ENCODE peak calls at places on chromosomes 13 and 19, in four cellular contexts. One of them, this sample, is unnamed.

GRCh38 chr19:51565583-51565982 is 5.5 kb upstream of the ZNF175 start:
- DNase-seq in HCT116: no peak
- DNase-seq in HepG2: no peak
- DNase-seq in K562: no peak
- DNase-seq in this sample: no peak

GRCh38 chr19:27694361-27695055 is 1518.4 kb downstream of the UQCRFS1 start:
- DNase-seq in HepG2: no peak
- DNase-seq in K562: no peak
- DNase-seq in HCT116: no peak
- DNase-seq in this sample: no peak

GRCh38 chr19:15622991-15623390 is 8.0 kb downstream of the CYP4F8 start:
- DNase-seq in K562: no peak
- DNase-seq in HCT116: no peak
- DNase-seq in HepG2: no peak
- DNase-seq in this sample: no peak

GRCh38 chr19:2167896-2168618 is 4.3 kb downstream of the DOT1L start:
- DNase-seq in HepG2: peak
- DNase-seq in K562: no peak
- DNase-seq in HCT116: no peak
- DNase-seq in this sample: no peak

GRCh38 chr13:20311022-20311421 is 78.9 kb upstream of the GJB6 start:
- DNase-seq in K562: no peak
- DNase-seq in HCT116: no peak
- DNase-seq in HepG2: no peak
- DNase-seq in this sample: no peak

GRCh38 chr13:60448907-60449510 is 52.0 kb downstream of the TDRD3 start:
- DNase-seq in K562: peak
- DNase-seq in HCT116: peak
- DNase-seq in HepG2: peak
- DNase-seq in this sample: no peak

GRCh38 chr19:3769494-3769893 is 2.5 kb downstream of the RAX2 start:
- DNase-seq in HCT116: no peak
- DNase-seq in K562: no peak
- DNase-seq in HepG2: no peak
- DNase-seq in this sample: no peak

GRCh38 chr13:37602743-37603381 is 4.3 kb upstream of the POSTN start:
- DNase-seq in K562: no peak
- DNase-seq in HepG2: peak
- DNase-seq in HCT116: no peak
- DNase-seq in this sample: no peak

GRCh38 chr19:53896682-53897081 is 12.4 kb upstream of the CACNG7 start:
- DNase-seq in HepG2: no peak
- DNase-seq in HCT116: no peak
- DNase-seq in K562: no peak
- DNase-seq in this sample: no peak

GRCh38 chr19:45469835-45470146 is 2.0 kb downstream of the FOSB start:
- DNase-seq in HepG2: peak
- DNase-seq in HCT116: no peak
- DNase-seq in K562: peak
- DNase-seq in this sample: no peak

GRCh38 chr13:67238277-67238859 is 8.2 kb upstream of the PCDH9 start:
- DNase-seq in K562: peak
- DNase-seq in HCT116: peak
- DNase-seq in HepG2: peak
- DNase-seq in this sample: no peak

GRCh38 chr19:6847828-6848200 is 39.6 kb upstream of the ADGRE1 start:
- DNase-seq in K562: no peak
- DNase-seq in HepG2: no peak
- DNase-seq in HCT116: no peak
- DNase-seq in this sample: no peak

GRCh38 chr19:31110331-31110730 is 238.9 kb downstream of the TSHZ3 start:
- DNase-seq in HCT116: no peak
- DNase-seq in K562: no peak
- DNase-seq in HepG2: no peak
- DNase-seq in this sample: peak

GRCh38 chr13:95745289-95745688 is 68.3 kb downstream of the DNAJC3 start:
- DNase-seq in HepG2: no peak
- DNase-seq in HCT116: no peak
- DNase-seq in K562: no peak
- DNase-seq in this sample: no peak

GRCh38 chr13:101416181-101417042 is at the start of gene NALCN:
- DNase-seq in K562: no peak
- DNase-seq in HCT116: no peak
- DNase-seq in HepG2: no peak
- DNase-seq in this sample: peak

GRCh38 chr13:31159306-31159705 is 2.4 kb downstream of the HSPH1 start:
- DNase-seq in HepG2: no peak
- DNase-seq in K562: no peak
- DNase-seq in HCT116: no peak
- DNase-seq in this sample: no peak

GRCh38 chr13:94303644-94304174 is 175.8 kb downstream of the DCT start:
- DNase-seq in K562: no peak
- DNase-seq in HepG2: peak
- DNase-seq in HCT116: no peak
- DNase-seq in this sample: no peak

GRCh38 chr19:54473071-54473941 is at the start of gene CDC42EP5:
- DNase-seq in HCT116: no peak
- DNase-seq in K562: peak
- DNase-seq in HepG2: no peak
- DNase-seq in this sample: no peak

GRCh38 chr19:53102186-53102585 is 1.0 kb downstream of the ZNF160 start:
- DNase-seq in HepG2: no peak
- DNase-seq in HCT116: no peak
- DNase-seq in K562: peak
- DNase-seq in this sample: no peak

GRCh38 chr19:32702010-32702409 is 10.4 kb downstream of the NUDT19 start:
- DNase-seq in HCT116: no peak
- DNase-seq in K562: no peak
- DNase-seq in HepG2: peak
- DNase-seq in this sample: no peak

GRCh38 chr13:43663474-43664090 is 123.2 kb downstream of the ENOX1 start:
- DNase-seq in K562: no peak
- DNase-seq in HCT116: no peak
- DNase-seq in HepG2: no peak
- DNase-seq in this sample: no peak

GRCh38 chr13:107866007-107866665 is 349.2 kb downstream of the LIG4 start:
- DNase-seq in HepG2: no peak
- DNase-seq in K562: peak
- DNase-seq in HCT116: no peak
- DNase-seq in this sample: peak

GRCh38 chr13:107866666-107867623 is 348.4 kb downstream of the LIG4 start:
- DNase-seq in HCT116: no peak
- DNase-seq in K562: peak
- DNase-seq in HepG2: no peak
- DNase-seq in this sample: no peak

GRCh38 chr13:107864543-107865460 is 350.5 kb downstream of the LIG4 start:
- DNase-seq in K562: peak
- DNase-seq in HepG2: peak
- DNase-seq in HCT116: no peak
- DNase-seq in this sample: no peak

GRCh38 chr13:107867701-107868661 is 347.4 kb downstream of the LIG4 start:
- DNase-seq in HepG2: no peak
- DNase-seq in HCT116: no peak
- DNase-seq in K562: peak
- DNase-seq in this sample: peak

DNA sequence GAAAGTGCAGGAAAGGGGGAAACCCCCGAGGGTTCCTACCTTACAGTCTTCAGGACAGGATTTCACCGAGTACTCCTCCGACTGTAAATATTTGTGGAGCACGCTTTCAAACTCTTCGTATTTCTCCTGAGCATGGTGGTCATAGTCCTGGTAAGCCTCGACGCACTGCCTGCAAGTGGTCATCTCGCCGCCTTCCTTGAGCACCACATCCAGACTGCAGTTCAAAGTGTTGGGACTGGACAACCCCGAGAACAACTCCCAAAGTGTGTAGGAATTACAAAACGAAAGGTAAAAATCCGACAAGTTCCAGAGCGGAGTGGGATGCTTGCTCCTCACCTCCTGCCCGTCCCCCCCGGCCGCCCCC is 349.7 kb downstream of the LIG4 start:
- DNase-seq in K562: no peak
- DNase-seq in HCT116: no peak
- DNase-seq in HepG2: no peak
- DNase-seq in this sample: no peak
- TF ChIP-seq FOSL1 in K562: no peak
- TF ChIP-seq FOSL1 in HCT116: no peak
- TF ChIP-seq FOSL1 in HepG2: no peak
- TF ChIP-seq FOSL1 in this sample: no peak

DNA sequence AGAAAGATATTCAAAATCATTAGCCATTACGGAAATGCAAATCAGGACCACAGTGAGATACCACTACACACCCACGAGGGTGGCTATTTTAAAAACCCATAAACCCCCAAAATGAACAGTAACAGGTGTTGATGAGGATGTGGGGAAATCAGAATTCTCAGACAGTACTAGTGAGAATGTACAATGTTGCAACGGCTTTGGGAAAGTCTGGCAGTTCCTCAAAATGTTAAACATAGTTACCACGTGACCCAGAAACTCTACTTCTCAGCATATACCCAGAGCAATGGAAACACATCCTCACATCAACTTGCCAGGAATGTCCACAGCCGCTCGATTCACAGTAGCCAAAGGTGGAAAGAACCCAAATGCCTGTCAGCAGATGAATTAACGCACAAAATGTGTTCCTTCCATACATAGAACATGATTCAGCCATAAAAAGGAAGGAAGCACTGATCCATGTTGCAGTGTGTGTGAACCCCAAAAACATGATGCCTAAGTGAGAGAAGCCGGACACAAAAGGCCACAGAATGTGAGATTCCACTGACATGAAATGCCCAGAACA is 7.0 kb downstream of the PLVAP start:
- DNase-seq in HepG2: no peak
- DNase-seq in K562: no peak
- DNase-seq in HCT116: no peak
- DNase-seq in this sample: no peak
- TF ChIP-seq FOSL1 in HepG2: no peak
- TF ChIP-seq FOSL1 in K562: no peak
- TF ChIP-seq FOSL1 in HCT116: no peak
- TF ChIP-seq FOSL1 in this sample: no peak

GRCh38 chr13:114064516-114065140 is 67.8 kb downstream of the RASA3 start:
- DNase-seq in HepG2: no peak
- DNase-seq in HCT116: no peak
- DNase-seq in K562: peak
- DNase-seq in this sample: no peak
- TF ChIP-seq FOSL1 in HepG2: no peak
- TF ChIP-seq FOSL1 in HCT116: no peak
- TF ChIP-seq FOSL1 in K562: no peak
- TF ChIP-seq FOSL1 in this sample: no peak

DNA sequence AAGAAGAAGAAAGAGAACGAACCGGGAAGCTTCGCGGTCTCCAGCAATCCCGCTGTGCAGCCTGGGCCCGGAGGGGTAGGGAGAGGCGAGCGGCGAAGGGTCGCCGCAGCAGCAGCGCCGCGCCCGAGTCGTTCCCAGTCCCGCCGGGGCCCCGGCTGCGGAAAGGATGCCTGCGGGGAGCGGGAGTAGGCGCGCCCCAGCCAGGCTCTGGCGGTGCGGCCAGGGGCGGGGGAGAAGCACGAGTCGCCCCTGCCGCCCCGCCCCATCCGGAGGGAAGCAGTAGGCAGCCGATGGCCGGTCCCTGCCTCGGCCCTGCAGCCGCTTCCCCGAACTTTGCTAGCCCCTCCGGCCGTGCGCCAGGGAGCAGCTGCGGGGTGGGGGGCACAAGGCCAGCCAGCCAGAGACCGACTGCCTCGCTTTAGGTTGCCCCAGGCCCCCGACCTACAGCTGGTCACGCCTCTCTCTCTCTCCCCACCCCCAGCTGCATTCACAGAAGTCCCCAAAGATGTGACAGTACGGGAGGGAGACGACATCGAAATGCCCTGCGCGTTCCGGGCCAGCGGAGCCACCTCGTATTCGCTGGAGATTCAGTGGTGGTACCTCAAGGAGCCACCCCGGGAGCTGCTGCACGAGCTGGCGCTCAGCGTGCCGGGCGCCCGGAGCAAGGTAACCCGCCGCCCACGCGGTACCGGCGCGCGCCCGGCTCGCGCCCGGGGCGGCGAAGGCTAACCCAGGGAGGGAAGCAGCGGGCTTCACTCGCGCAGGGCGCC is 1.1 kb downstream of the VSTM2B start:
- DNase-seq in K562: peak
- DNase-seq in HepG2: no peak
- DNase-seq in HCT116: no peak
- DNase-seq in this sample: no peak
- TF ChIP-seq FOSL1 in K562: no peak
- TF ChIP-seq FOSL1 in HepG2: no peak
- TF ChIP-seq FOSL1 in HCT116: no peak
- TF ChIP-seq FOSL1 in this sample: no peak

This sample was measured in H1.